ENCODE peak calls at places on chromosomes 11 and 22, in eight cellular contexts. One of them, this sample, is unnamed. For H3K4me1 and H3K36me3, the result is how much of the 10 kb centered on the place peaks cover.

GRCh38 chr22:19353363-19354131 is 62.0 kb upstream of the CLTCL1 start:
- DNase-seq in CD8-positive, alpha-beta memory T cell: no peak
- DNase-seq in body of pancreas: no peak
- DNase-seq in tibial nerve: no peak
- DNase-seq in heart left ventricle: no peak
- DNase-seq in pancreas: no peak
- DNase-seq in endothelial cell of umbilical vein: no peak
- DNase-seq in IMR-90: no peak
- DNase-seq in this sample: no peak

GRCh38 chr11:14254533-14255530 is 104.2 kb downstream of the RRAS2 start:
- DNase-seq in CD8-positive, alpha-beta memory T cell: no peak
- DNase-seq in body of pancreas: no peak
- DNase-seq in tibial nerve: no peak
- DNase-seq in heart left ventricle: no peak
- DNase-seq in pancreas: no peak
- DNase-seq in endothelial cell of umbilical vein: no peak
- DNase-seq in IMR-90: no peak
- DNase-seq in this sample: no peak

GRCh38 chr22:37498289-37498909 is 12.2 kb upstream of the MFNG start:
- DNase-seq in CD8-positive, alpha-beta memory T cell: peak
- DNase-seq in body of pancreas: peak
- DNase-seq in tibial nerve: no peak
- DNase-seq in heart left ventricle: no peak
- DNase-seq in pancreas: peak
- DNase-seq in endothelial cell of umbilical vein: peak
- DNase-seq in IMR-90: no peak
- DNase-seq in this sample: peak

GRCh38 chr11:34513674-34513995 is at the start of gene ELF5:
- DNase-seq in CD8-positive, alpha-beta memory T cell: no peak
- DNase-seq in body of pancreas: peak
- DNase-seq in tibial nerve: no peak
- DNase-seq in heart left ventricle: no peak
- DNase-seq in pancreas: no peak
- DNase-seq in endothelial cell of umbilical vein: no peak
- DNase-seq in IMR-90: no peak
- DNase-seq in this sample: no peak

GRCh38 chr11:66336234-66337102 is at the start of gene RIN1:
- DNase-seq in CD8-positive, alpha-beta memory T cell: peak
- DNase-seq in body of pancreas: peak
- DNase-seq in tibial nerve: no peak
- DNase-seq in heart left ventricle: peak
- DNase-seq in pancreas: peak
- DNase-seq in endothelial cell of umbilical vein: peak
- DNase-seq in IMR-90: peak
- DNase-seq in this sample: peak

GRCh38 chr11:105220175-105220574 is 80.6 kb upstream of the CARD18 start:
- DNase-seq in CD8-positive, alpha-beta memory T cell: no peak
- DNase-seq in body of pancreas: no peak
- DNase-seq in tibial nerve: no peak
- DNase-seq in heart left ventricle: no peak
- DNase-seq in pancreas: no peak
- DNase-seq in endothelial cell of umbilical vein: peak
- DNase-seq in IMR-90: no peak
- DNase-seq in this sample: no peak

GRCh38 chr22:46641829-46642266 is 21.7 kb downstream of the GRAMD4 start:
- DNase-seq in CD8-positive, alpha-beta memory T cell: no peak
- DNase-seq in body of pancreas: no peak
- DNase-seq in tibial nerve: no peak
- DNase-seq in heart left ventricle: no peak
- DNase-seq in pancreas: no peak
- DNase-seq in endothelial cell of umbilical vein: no peak
- DNase-seq in IMR-90: peak
- DNase-seq in this sample: no peak

GRCh38 chr11:122494171-122494570 is 161.4 kb upstream of the UBASH3B start:
- DNase-seq in CD8-positive, alpha-beta memory T cell: no peak
- DNase-seq in body of pancreas: no peak
- DNase-seq in tibial nerve: no peak
- DNase-seq in heart left ventricle: no peak
- DNase-seq in pancreas: no peak
- DNase-seq in endothelial cell of umbilical vein: no peak
- DNase-seq in IMR-90: peak
- DNase-seq in this sample: no peak

GRCh38 chr11:108803781-108804180 is 138.9 kb downstream of the DDX10 start:
- DNase-seq in CD8-positive, alpha-beta memory T cell: no peak
- DNase-seq in body of pancreas: no peak
- DNase-seq in tibial nerve: no peak
- DNase-seq in heart left ventricle: no peak
- DNase-seq in pancreas: no peak
- DNase-seq in endothelial cell of umbilical vein: no peak
- DNase-seq in IMR-90: peak
- DNase-seq in this sample: no peak

GRCh38 chr11:61007971-61008896 is 36.8 kb downstream of the CD6 start:
- DNase-seq in CD8-positive, alpha-beta memory T cell: no peak
- DNase-seq in body of pancreas: peak
- DNase-seq in tibial nerve: no peak
- DNase-seq in heart left ventricle: no peak
- DNase-seq in pancreas: peak
- DNase-seq in endothelial cell of umbilical vein: no peak
- DNase-seq in IMR-90: no peak
- DNase-seq in this sample: no peak

GRCh38 chr11:22558638-22559037 is 67.0 kb downstream of the FANCF start:
- DNase-seq in CD8-positive, alpha-beta memory T cell: no peak
- DNase-seq in body of pancreas: peak
- DNase-seq in tibial nerve: no peak
- DNase-seq in heart left ventricle: no peak
- DNase-seq in pancreas: no peak
- DNase-seq in endothelial cell of umbilical vein: no peak
- DNase-seq in IMR-90: peak
- DNase-seq in this sample: no peak

GRCh38 chr11:82867495-82868082 is 32.6 kb downstream of the PRCP start:
- DNase-seq in CD8-positive, alpha-beta memory T cell: peak
- DNase-seq in body of pancreas: peak
- DNase-seq in tibial nerve: peak
- DNase-seq in heart left ventricle: peak
- DNase-seq in pancreas: peak
- DNase-seq in endothelial cell of umbilical vein: peak
- DNase-seq in IMR-90: peak
- DNase-seq in this sample: peak

GRCh38 chr11:102753267-102753666 is 27.2 kb downstream of the MMP10 start:
- DNase-seq in CD8-positive, alpha-beta memory T cell: no peak
- DNase-seq in body of pancreas: no peak
- DNase-seq in tibial nerve: no peak
- DNase-seq in heart left ventricle: no peak
- DNase-seq in pancreas: no peak
- DNase-seq in endothelial cell of umbilical vein: no peak
- DNase-seq in IMR-90: no peak
- DNase-seq in this sample: no peak

GRCh38 chr11:70315726-70316125 is 45.2 kb downstream of the PPFIA1 start:
- DNase-seq in CD8-positive, alpha-beta memory T cell: no peak
- DNase-seq in body of pancreas: no peak
- DNase-seq in tibial nerve: no peak
- DNase-seq in heart left ventricle: no peak
- DNase-seq in pancreas: no peak
- DNase-seq in endothelial cell of umbilical vein: peak
- DNase-seq in IMR-90: no peak
- DNase-seq in this sample: no peak

GRCh38 chr11:10908215-10908990 is 50.5 kb upstream of the ZBED5 start:
- DNase-seq in CD8-positive, alpha-beta memory T cell: no peak
- DNase-seq in body of pancreas: peak
- DNase-seq in tibial nerve: no peak
- DNase-seq in heart left ventricle: no peak
- DNase-seq in pancreas: peak
- DNase-seq in endothelial cell of umbilical vein: no peak
- DNase-seq in IMR-90: peak
- DNase-seq in this sample: no peak

GRCh38 chr11:20050048-20050447 is 110.2 kb downstream of the DBX1 start:
- DNase-seq in CD8-positive, alpha-beta memory T cell: no peak
- DNase-seq in body of pancreas: no peak
- DNase-seq in tibial nerve: no peak
- DNase-seq in heart left ventricle: no peak
- DNase-seq in pancreas: no peak
- DNase-seq in endothelial cell of umbilical vein: no peak
- DNase-seq in IMR-90: no peak
- DNase-seq in this sample: no peak

GRCh38 chr11:128718064-128718463 is 24.2 kb downstream of the FLI1 start:
- DNase-seq in CD8-positive, alpha-beta memory T cell: no peak
- DNase-seq in body of pancreas: no peak
- DNase-seq in tibial nerve: no peak
- DNase-seq in heart left ventricle: no peak
- DNase-seq in pancreas: no peak
- DNase-seq in endothelial cell of umbilical vein: no peak
- DNase-seq in IMR-90: no peak
- DNase-seq in this sample: no peak
- H3K4me1 ChIP-seq in CD8-positive, alpha-beta memory T cell: half or more
- H3K4me1 ChIP-seq in body of pancreas: under half
- H3K4me1 ChIP-seq in tibial nerve: half or more
- H3K4me1 ChIP-seq in heart left ventricle: half or more
- H3K4me1 ChIP-seq in pancreas: under half
- H3K4me1 ChIP-seq in endothelial cell of umbilical vein: half or more
- H3K4me1 ChIP-seq in IMR-90: under half
- H3K4me1 ChIP-seq in this sample: half or more

GRCh38 chr22:35425546-35425945 is 25.6 kb downstream of the MCM5 start:
- DNase-seq in CD8-positive, alpha-beta memory T cell: no peak
- DNase-seq in body of pancreas: no peak
- DNase-seq in tibial nerve: no peak
- DNase-seq in heart left ventricle: no peak
- DNase-seq in pancreas: no peak
- DNase-seq in endothelial cell of umbilical vein: no peak
- DNase-seq in IMR-90: no peak
- DNase-seq in this sample: no peak

GRCh38 chr22:35425971-35426800 is 26.2 kb downstream of the MCM5 start:
- DNase-seq in CD8-positive, alpha-beta memory T cell: no peak
- DNase-seq in body of pancreas: no peak
- DNase-seq in tibial nerve: no peak
- DNase-seq in heart left ventricle: no peak
- DNase-seq in pancreas: no peak
- DNase-seq in endothelial cell of umbilical vein: no peak
- DNase-seq in IMR-90: peak
- DNase-seq in this sample: no peak

GRCh38 chr22:35422936-35423335 is 23.0 kb downstream of the MCM5 start:
- DNase-seq in CD8-positive, alpha-beta memory T cell: no peak
- DNase-seq in body of pancreas: no peak
- DNase-seq in tibial nerve: no peak
- DNase-seq in heart left ventricle: no peak
- DNase-seq in pancreas: no peak
- DNase-seq in endothelial cell of umbilical vein: no peak
- DNase-seq in IMR-90: no peak
- DNase-seq in this sample: no peak

GRCh38 chr22:35424081-35424480 is 24.1 kb downstream of the MCM5 start:
- DNase-seq in CD8-positive, alpha-beta memory T cell: no peak
- DNase-seq in body of pancreas: no peak
- DNase-seq in tibial nerve: no peak
- DNase-seq in heart left ventricle: no peak
- DNase-seq in pancreas: no peak
- DNase-seq in endothelial cell of umbilical vein: no peak
- DNase-seq in IMR-90: no peak
- DNase-seq in this sample: no peak

GRCh38 chr22:35424761-35425160 is 24.8 kb downstream of the MCM5 start:
- DNase-seq in CD8-positive, alpha-beta memory T cell: no peak
- DNase-seq in body of pancreas: no peak
- DNase-seq in tibial nerve: no peak
- DNase-seq in heart left ventricle: no peak
- DNase-seq in pancreas: no peak
- DNase-seq in endothelial cell of umbilical vein: no peak
- DNase-seq in IMR-90: no peak
- DNase-seq in this sample: no peak
- H3K36me3 ChIP-seq in CD8-positive, alpha-beta memory T cell: under half
- H3K36me3 ChIP-seq in body of pancreas: under half
- H3K36me3 ChIP-seq in tibial nerve: under half
- H3K36me3 ChIP-seq in heart left ventricle: half or more
- H3K36me3 ChIP-seq in pancreas: under half
- H3K36me3 ChIP-seq in endothelial cell of umbilical vein: under half
- H3K36me3 ChIP-seq in IMR-90: under half
- H3K36me3 ChIP-seq in this sample: half or more

GRCh38 chr11:6745018-6745417 is 26.8 kb downstream of the OR2AG2 start:
- DNase-seq in CD8-positive, alpha-beta memory T cell: no peak
- DNase-seq in body of pancreas: no peak
- DNase-seq in tibial nerve: no peak
- DNase-seq in heart left ventricle: no peak
- DNase-seq in pancreas: no peak
- DNase-seq in endothelial cell of umbilical vein: no peak
- DNase-seq in IMR-90: no peak
- DNase-seq in this sample: no peak

GRCh38 chr11:6746626-6747025 is 25.1 kb downstream of the OR2AG2 start:
- DNase-seq in CD8-positive, alpha-beta memory T cell: no peak
- DNase-seq in body of pancreas: no peak
- DNase-seq in tibial nerve: no peak
- DNase-seq in heart left ventricle: no peak
- DNase-seq in pancreas: no peak
- DNase-seq in endothelial cell of umbilical vein: no peak
- DNase-seq in IMR-90: no peak
- DNase-seq in this sample: no peak

GRCh38 chr11:6747097-6747662 is 24.6 kb downstream of the OR2AG2 start:
- DNase-seq in CD8-positive, alpha-beta memory T cell: no peak
- DNase-seq in body of pancreas: no peak
- DNase-seq in tibial nerve: no peak
- DNase-seq in heart left ventricle: no peak
- DNase-seq in pancreas: no peak
- DNase-seq in endothelial cell of umbilical vein: peak
- DNase-seq in IMR-90: no peak
- DNase-seq in this sample: no peak

GRCh38 chr11:6745465-6746015 is 26.2 kb downstream of the OR2AG2 start:
- DNase-seq in CD8-positive, alpha-beta memory T cell: no peak
- DNase-seq in body of pancreas: no peak
- DNase-seq in tibial nerve: no peak
- DNase-seq in heart left ventricle: no peak
- DNase-seq in pancreas: no peak
- DNase-seq in endothelial cell of umbilical vein: peak
- DNase-seq in IMR-90: no peak
- DNase-seq in this sample: no peak

DNA sequence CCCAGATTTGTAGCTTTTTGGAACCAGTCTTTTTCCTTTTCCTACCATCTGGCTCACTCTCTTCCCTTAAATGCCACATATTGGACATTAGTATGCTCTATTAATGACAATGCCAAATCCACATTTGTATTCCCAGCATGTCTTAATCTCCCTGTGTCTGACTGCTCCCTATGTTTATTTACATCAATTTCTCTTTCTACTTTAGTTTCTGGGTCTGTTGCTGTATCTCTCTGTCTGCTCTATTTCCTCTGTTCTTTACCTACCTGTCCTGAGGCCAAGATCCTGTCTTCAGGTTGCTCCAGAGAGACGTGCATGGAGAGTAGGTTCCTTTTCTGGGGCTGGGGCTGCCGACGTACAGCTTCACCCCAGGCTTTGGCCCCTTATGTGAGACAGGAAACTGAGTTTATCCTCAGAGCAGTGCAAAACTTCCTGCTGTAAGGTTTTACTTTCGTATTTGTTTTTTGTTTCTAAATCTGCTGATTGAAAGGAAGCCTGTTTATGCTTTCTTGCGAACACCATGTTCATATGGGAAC is 25.6 kb downstream of the OR2AG2 start:
- DNase-seq in CD8-positive, alpha-beta memory T cell: peak
- DNase-seq in body of pancreas: no peak
- DNase-seq in tibial nerve: no peak
- DNase-seq in heart left ventricle: no peak
- DNase-seq in pancreas: no peak
- DNase-seq in endothelial cell of umbilical vein: peak
- DNase-seq in IMR-90: no peak
- DNase-seq in this sample: peak
- H3K4me3 ChIP-seq in CD8-positive, alpha-beta memory T cell: peak
- H3K4me3 ChIP-seq in body of pancreas: no peak
- H3K4me3 ChIP-seq in tibial nerve: peak
- H3K4me3 ChIP-seq in heart left ventricle: peak
- H3K4me3 ChIP-seq in pancreas: no peak
- H3K4me3 ChIP-seq in endothelial cell of umbilical vein: peak
- H3K4me3 ChIP-seq in IMR-90: no peak
- H3K4me3 ChIP-seq in this sample: peak

GRCh38 chr22:44384563-44384940 is 71.8 kb upstream of the SHISAL1 start:
- DNase-seq in CD8-positive, alpha-beta memory T cell: peak
- DNase-seq in body of pancreas: no peak
- DNase-seq in tibial nerve: no peak
- DNase-seq in heart left ventricle: peak
- DNase-seq in pancreas: no peak
- DNase-seq in endothelial cell of umbilical vein: no peak
- DNase-seq in IMR-90: no peak
- DNase-seq in this sample: no peak
- H3K4me1 ChIP-seq in CD8-positive, alpha-beta memory T cell: under half
- H3K4me1 ChIP-seq in body of pancreas: under half
- H3K4me1 ChIP-seq in tibial nerve: under half
- H3K4me1 ChIP-seq in heart left ventricle: under half
- H3K4me1 ChIP-seq in pancreas: under half
- H3K4me1 ChIP-seq in endothelial cell of umbilical vein: under half
- H3K4me1 ChIP-seq in IMR-90: under half
- H3K4me1 ChIP-seq in this sample: under half

This sample was measured in CD4-positive, CD25-positive, alpha-beta regulatory T cell.